ENCODE peak calls at places on chromosome 2, in four cellular contexts. K is fibroblast of lung, F is fibroblast of the aortic adventitia, X is cardiac fibroblast. Q is an unnamed sample.
A peak's percentile ranks its signal among the peaks of the same experiment; 100 is the strongest.

GRCh38 chr2:68045337-68045736 is 17.5 kb downstream of the C1D start:
- DNase-seq in K (no peak), F (no peak), X (no peak), Q (peak; percentile 13)

GRCh38 chr2:182763311-182763912 is 47.4 kb downstream of the DNAJC10 start:
- DNase-seq in K (peak; percentile 65), F (peak; percentile 46), X (peak; percentile 65), Q (peak; percentile 58)

GRCh38 chr2:176246324-176246723 is 22.9 kb upstream of the MTX2 start:
- DNase-seq in K (no peak), F (no peak), X (no peak), Q (no peak)

GRCh38 chr2:64213607-64214275 is 69.5 kb upstream of the PELI1 start:
- DNase-seq in K (no peak), F (no peak), X (no peak), Q (no peak)

GRCh38 chr2:236309669-236310029 is 45.4 kb upstream of the ASB18 start:
- DNase-seq in K (peak; percentile 10), F (peak; percentile 8), X (peak; percentile 2), Q (peak; percentile 43)

GRCh38 chr2:148455791-148456190 is 188.8 kb upstream of the EPC2 start:
- DNase-seq in K (peak; percentile 32), F (no peak), X (no peak), Q (no peak)

GRCh38 chr2:209976698-209977385 is 25.6 kb upstream of the RPE start:
- DNase-seq in K (no peak), F (no peak), X (no peak), Q (no peak)

GRCh38 chr2:64311948-64312621 is 141.9 kb upstream of the LGALSL start:
- DNase-seq in K (peak; percentile 91), F (peak; percentile 88), X (peak; percentile 96), Q (peak; percentile 99)

GRCh38 chr2:161556440-161556839 is 67.8 kb upstream of the SLC4A10 start:
- DNase-seq in K (no peak), F (no peak), X (peak; percentile 6), Q (no peak)

GRCh38 chr2:166424841-166425240 is 49.1 kb upstream of the SCN9A start:
- DNase-seq in K (no peak), F (no peak), X (no peak), Q (no peak)

GRCh38 chr2:19256239-19256638 is 102.2 kb downstream of the OSR1 start:
- DNase-seq in K (peak; percentile 91), F (peak; percentile 91), X (peak; percentile 75), Q (peak; percentile 97)

GRCh38 chr2:29080886-29081743 is 6.8 kb upstream of the PCARE start:
- DNase-seq in K (no peak), F (peak; percentile 11), X (peak; percentile 77), Q (peak; percentile 82)

GRCh38 chr2:112712903-112713584 is 7.8 kb upstream of the NT5DC4 start:
- DNase-seq in K (peak; percentile 78), F (peak; percentile 20), X (peak; percentile 87), Q (peak; percentile 59)

GRCh38 chr2:79833235-79833878 is 320.5 kb downstream of the CTNNA2 start:
- DNase-seq in K (no peak), F (no peak), X (no peak), Q (peak; percentile 9)

GRCh38 chr2:163247151-163247872 is 408.7 kb upstream of the KCNH7 start:
- DNase-seq in K (peak; percentile 25), F (no peak), X (no peak), Q (no peak)

GRCh38 chr2:79824086-79824786 is 311.4 kb downstream of the CTNNA2 start:
- DNase-seq in K (peak; percentile 81), F (no peak), X (no peak), Q (no peak)

DNA sequence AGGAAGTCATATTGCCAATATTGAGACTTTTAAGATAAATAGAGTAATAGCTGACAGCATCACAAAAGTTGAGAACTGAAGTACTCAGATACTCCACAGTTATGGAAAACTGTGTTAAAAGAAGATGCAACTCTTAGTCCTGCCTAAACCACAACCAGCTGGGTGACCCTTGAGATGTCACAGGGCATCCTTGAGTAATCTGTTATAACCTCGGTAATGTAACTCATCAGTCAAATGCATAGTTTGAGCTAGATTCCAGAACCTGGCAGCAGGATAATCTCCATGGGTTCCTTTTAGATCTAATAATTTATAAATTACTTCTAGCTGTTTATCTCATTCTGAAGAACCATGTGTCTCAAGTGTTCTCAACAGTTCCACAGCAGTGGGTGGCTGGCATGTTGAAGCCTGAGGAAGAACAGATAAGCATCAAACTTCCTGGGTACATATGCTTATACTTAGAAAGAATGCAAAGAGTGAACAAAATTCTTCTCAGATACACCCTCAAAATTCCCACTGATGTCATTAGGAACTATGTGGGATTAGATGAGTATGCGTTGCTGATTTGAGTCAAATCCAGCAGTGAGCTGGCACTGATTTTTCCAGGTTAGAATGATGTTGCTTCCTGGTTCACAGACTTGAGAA is 304.1 kb upstream of the ERBB4 start:
- DNase-seq in K (peak; percentile 88), F (peak; percentile 75), X (peak; percentile 81), Q (peak; percentile 93)
- TF ChIP-seq CTCF in K (no peak), F (no peak), X (no peak), Q (no peak)

GRCh38 chr2:234116050-234116449 is 65.5 kb downstream of the SPP2 start:
- DNase-seq in K (peak; percentile 69), F (no peak), X (no peak), Q (no peak)
- H3K4me3 ChIP-seq in K (no peak overlapping the region), F (no peak overlapping the region), X (no peak overlapping the region), Q (no peak overlapping the region)

GRCh38 chr2:238260879-238261278 is 21.0 kb upstream of the HES6 start:
- DNase-seq in K (peak; percentile 44), F (no peak), X (no peak), Q (no peak)

GRCh38 chr2:238257786-238258700 is 18.2 kb upstream of the HES6 start:
- DNase-seq in K (no peak), F (no peak), X (no peak), Q (no peak)

GRCh38 chr2:238256594-238257104 is 16.8 kb upstream of the HES6 start:
- DNase-seq in K (peak; percentile 66), F (peak; percentile 63), X (peak; percentile 85), Q (peak; percentile 93)

GRCh38 chr2:238261718-238262375 is 22.0 kb upstream of the HES6 start:
- DNase-seq in K (no peak), F (no peak), X (no peak), Q (no peak)

GRCh38 chr2:238259085-238260020 is 19.5 kb upstream of the HES6 start:
- DNase-seq in K (no peak), F (no peak), X (no peak), Q (no peak)
- TF ChIP-seq CTCF in K (peak; percentile 20), F (no peak), X (peak; percentile 22), Q (peak; percentile 21)

DNA sequence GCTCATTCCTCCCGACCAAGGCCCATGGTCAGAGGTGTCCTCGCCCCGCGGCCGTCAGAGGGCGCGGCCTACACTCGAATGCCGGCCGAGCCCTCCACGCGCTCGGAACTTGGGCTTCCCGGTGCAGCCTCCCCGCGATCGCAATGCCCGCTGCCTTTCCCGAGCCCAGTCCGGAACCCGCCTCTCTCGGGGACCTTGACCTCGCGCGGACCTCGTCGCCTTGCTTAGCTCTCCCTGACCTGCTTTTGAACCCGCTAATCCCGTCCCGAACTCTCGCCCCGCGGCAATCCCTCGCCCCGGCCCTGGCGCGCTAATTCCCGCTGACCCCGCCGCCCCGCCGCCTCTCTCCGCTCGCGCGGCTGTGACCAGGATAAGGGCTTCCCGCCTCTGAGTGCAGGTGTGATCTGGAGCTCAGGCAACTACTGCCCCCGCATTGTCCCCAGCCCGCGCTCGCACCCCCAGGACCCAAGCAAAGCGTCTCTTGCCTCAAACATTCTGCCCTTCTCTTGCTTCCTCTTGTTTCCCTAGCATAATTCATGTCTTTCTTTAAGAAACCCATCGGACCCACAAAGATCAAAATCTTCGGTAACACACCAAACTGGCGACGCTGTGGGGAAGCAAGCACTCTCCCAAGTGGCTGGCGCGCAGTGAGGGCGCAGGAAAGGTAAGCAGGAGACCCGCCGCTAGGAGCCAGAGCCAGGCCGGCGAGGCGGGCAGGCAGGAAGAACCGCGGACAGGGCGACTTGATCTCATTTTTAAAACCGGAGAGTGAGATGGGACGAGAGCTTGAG is 46.6 kb upstream of the ATP6V1B1 start:
- DNase-seq in K (no peak), F (no peak), X (no peak), Q (no peak)
- H3K4me3 ChIP-seq in K (no peak overlapping the region), F (no peak overlapping the region), X (no peak overlapping the region), Q (no peak overlapping the region)

DNA sequence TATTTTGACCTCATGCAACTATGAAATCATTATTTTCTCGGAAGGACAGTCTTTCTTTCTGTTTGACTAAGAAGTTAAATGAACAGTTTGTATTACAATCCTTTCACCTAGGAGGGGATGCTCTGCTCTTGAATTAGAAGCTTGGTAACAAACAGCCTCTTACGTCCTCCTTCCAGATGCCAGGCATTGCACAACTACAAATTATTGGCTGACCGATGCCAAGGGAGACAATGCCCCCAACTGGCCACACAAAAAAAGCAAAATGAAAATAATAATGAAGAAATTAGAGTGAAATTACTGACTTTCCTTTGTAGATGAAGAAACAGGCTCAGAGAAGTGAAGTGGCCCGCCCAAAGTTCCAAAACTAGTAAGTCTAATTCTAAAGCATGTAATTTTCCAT is 177.9 kb downstream of the CYRIA start:
- DNase-seq in K (peak; percentile 4), F (peak; percentile 1), X (peak; percentile 52), Q (peak; percentile 75)
- TF ChIP-seq CTCF in K (peak; percentile 31), F (no peak), X (peak; percentile 11), Q (peak; percentile 63)

GRCh38 chr2:96267159-96267971 is 1.3 kb downstream of the CIAO1 start:
- DNase-seq in K (peak; percentile 25), F (peak; percentile 31), X (peak; percentile 36), Q (peak; percentile 49)
- H3K4me3 ChIP-seq in K (peak overlapping the region; percentile 98), F (peak overlapping the region; percentile 95), X (peak overlapping the region; percentile 8), Q (peak overlapping the region; percentile 90)

DNA sequence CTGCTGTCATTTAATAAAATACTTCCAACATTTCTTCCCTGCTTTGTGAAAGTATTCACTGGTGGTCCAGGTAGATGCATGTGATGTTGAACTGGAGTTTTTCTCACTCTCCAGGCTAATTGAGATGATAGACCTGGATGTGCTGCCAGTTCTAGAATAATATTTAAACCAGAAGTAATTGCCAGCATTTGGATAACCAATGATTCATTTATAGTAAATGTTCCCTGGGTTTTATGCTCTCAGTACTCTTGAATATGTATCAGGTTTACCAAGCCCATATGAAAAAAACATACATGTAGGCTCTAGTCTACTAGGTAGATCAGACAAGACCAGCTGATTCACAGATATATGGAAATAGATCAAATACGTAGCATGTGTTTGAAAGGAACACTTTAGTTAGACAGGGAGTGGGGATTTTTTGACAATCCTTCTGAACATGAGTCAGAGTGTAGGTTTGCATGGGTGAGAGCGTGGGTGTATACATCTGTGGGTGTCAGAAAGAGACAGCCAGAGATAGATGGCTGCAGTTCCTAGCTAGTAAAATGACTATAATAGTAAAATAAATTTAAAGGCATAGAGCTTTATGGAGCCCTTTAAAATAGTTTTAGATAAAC is 115.1 kb downstream of the NAB1 start:
- DNase-seq in K (peak; percentile 65), F (no peak), X (peak; percentile 21), Q (peak; percentile 59)
- TF ChIP-seq CTCF in K (no peak), F (no peak), X (no peak), Q (no peak)